ENCODE peak calls at places on chromosomes 6 and 20, in ten cellular contexts. P is transverse colon, Z is stomach, D is IMR-90, H is adrenal gland, J is heart left ventricle, O is uterus, G is gastrocnemius medialis, R is body of pancreas, C is HCT116. B is an unnamed sample. For H3K4me1, the result is how much of the 10 kb centered on the place peaks cover.

GRCh38 chr6:156832166-156832743 is 55.1 kb downstream of the ARID1B start:
- DNase-seq in P (no peak), Z (no peak), D (peak), H (no peak), J (peak), O (no peak), G (peak), R (peak), C (peak), B (no peak)

GRCh38 chr6:3456794-3457709 is at the start of gene SLC22A23:
- DNase-seq in P (peak), Z (peak), D (no peak), H (peak), J (peak), O (peak), G (peak), R (peak), C (peak), B (no peak)

GRCh38 chr6:15461127-15461944 is 201.5 kb downstream of the DTNBP1 start:
- DNase-seq in P (no peak), Z (no peak), D (no peak), H (no peak), J (no peak), O (no peak), G (no peak), R (no peak), C (no peak), B (no peak)

GRCh38 chr6:165308926-165309731 is at the start of gene C6orf118:
- DNase-seq in P (no peak), Z (no peak), D (peak), H (peak), J (peak), O (peak), G (no peak), R (no peak), C (no peak), B (no peak)

GRCh38 chr20:13831476-13831875 is 46.6 kb downstream of the NDUFAF5 start:
- DNase-seq in P (no peak), Z (no peak), D (no peak), H (no peak), J (no peak), O (no peak), G (no peak), R (no peak), C (no peak), B (no peak)

GRCh38 chr6:150279533-150279932 is 89.3 kb upstream of the IYD start:
- DNase-seq in P (no peak), Z (no peak), D (no peak), H (no peak), J (no peak), O (no peak), G (no peak), R (no peak), C (no peak), B (no peak)

GRCh38 chr20:62696431-62696957 is 12.1 kb upstream of the NTSR1 start:
- DNase-seq in P (no peak), Z (no peak), D (no peak), H (no peak), J (no peak), O (no peak), G (no peak), R (no peak), C (no peak), B (no peak)

GRCh38 chr6:36605560-36606391 is 11.6 kb downstream of the SRSF3 start:
- DNase-seq in P (no peak), Z (no peak), D (no peak), H (peak), J (no peak), O (no peak), G (no peak), R (no peak), C (no peak), B (no peak)

GRCh38 chr6:137913434-137913833 is 46.4 kb downstream of the TNFAIP3 start:
- DNase-seq in P (no peak), Z (no peak), D (no peak), H (no peak), J (no peak), O (no peak), G (no peak), R (no peak), C (no peak), B (no peak)

GRCh38 chr20:41030536-41031242 is 2.1 kb downstream of the TOP1 start:
- DNase-seq in P (no peak), Z (no peak), D (peak), H (no peak), J (no peak), O (no peak), G (no peak), R (no peak), C (no peak), B (no peak)

GRCh38 chr6:39026175-39026574 is 22.4 kb upstream of the GLP1R start:
- DNase-seq in P (no peak), Z (no peak), D (no peak), H (no peak), J (no peak), O (no peak), G (no peak), R (no peak), C (no peak), B (no peak)

GRCh38 chr6:6661684-6662083 is 73.2 kb downstream of the LY86 start:
- DNase-seq in P (peak), Z (peak), D (peak), H (peak), J (peak), O (no peak), G (peak), R (peak), C (no peak), B (no peak)

GRCh38 chr6:57173886-57174510 is 1.9 kb downstream of the BAG2 start:
- DNase-seq in P (no peak), Z (no peak), D (peak), H (no peak), J (no peak), O (no peak), G (no peak), R (no peak), C (peak), B (no peak)

DNA sequence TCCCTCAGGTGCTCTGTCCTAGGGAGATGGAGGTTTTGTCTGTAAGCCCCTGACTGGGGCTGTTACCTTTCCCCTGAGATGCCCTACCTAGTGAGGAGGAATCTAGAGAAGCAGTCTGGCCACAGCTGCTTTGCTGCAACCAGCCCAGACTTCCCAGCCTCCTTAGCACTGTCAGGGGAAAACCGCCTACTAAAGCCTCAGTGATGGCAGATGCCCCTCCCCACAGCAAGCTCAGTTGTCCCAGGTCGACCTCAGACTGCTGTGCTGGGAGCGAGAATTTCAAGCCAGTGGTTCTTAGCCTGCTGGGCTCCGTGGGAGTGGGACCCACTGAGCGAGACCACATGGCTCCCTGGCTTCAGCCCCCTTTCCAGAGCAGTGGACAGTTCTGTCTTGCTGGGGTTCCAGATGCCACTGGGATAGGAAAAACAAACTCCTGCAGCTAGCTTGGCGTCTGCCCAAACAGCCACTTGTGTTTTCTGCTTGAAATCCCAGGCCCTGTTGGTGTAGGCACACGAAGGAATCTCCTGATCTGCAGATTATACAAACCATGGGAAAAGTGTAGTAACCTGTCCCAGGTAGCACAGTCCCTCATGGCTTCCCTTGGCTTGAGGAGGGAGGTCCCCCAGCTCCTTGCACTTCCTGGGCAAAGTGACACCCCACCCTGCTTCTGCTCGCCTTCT is 146.4 kb upstream of the PROKR2 start:
- DNase-seq in P (no peak), Z (no peak), D (no peak), H (no peak), J (no peak), O (no peak), G (no peak), R (peak), C (no peak), B (no peak)
- H3K4me1 ChIP-seq in P (under half), Z (under half), D (under half), H (under half), J (under half), O (under half), G (under half), R (under half), C (under half), B (under half)

GRCh38 chr6:43457643-43458042 is 2.3 kb upstream of the DLK2 start:
- DNase-seq in P (no peak), Z (no peak), D (no peak), H (no peak), J (no peak), O (no peak), G (no peak), R (no peak), C (no peak), B (no peak)
- TF ChIP-seq CTCF in P (no peak), Z (no peak), D (no peak), H (no peak), J (no peak), O (no peak), G (no peak), R (no peak), C (peak), B (no peak)

DNA sequence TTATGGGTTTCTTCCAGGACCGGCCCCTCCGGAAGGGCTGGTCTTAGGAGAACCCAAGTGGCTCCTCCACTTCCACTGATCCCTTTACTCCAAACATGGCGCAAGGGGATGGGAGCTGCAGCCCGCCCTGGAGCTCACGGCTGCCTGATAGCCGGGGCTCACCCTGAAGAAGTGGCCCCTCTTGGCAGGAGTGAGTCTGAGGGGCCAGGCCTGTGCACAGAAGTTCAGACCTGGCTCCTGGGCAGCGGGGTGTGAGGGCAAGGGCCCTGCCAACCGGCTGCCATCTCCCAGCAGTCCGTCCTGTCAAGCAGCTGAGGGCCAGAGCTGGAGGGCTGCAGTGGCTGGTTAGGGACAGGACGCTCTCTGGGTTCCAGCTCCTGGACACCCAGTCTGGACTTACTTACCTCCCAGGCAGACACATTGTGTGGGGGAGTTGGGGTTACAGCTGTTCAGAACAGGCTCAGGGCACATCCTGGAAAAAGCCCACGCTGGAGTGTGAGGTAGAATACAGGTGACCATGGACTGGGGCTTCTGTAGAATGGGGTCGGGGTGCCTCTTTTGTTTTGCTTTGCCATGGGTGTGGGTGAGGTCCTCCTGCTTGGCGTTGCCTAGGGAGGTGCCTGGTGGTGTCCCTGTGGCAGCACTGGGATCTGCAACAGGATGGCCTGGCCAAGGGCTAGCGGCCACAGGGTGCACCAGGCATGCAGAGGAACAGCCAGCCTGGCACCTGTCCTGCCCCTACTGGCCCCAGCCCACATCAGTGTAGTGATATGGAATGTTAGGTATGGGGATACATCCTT is 88.4 kb downstream of the ASXL1 start:
- DNase-seq in P (peak), Z (no peak), D (no peak), H (no peak), J (no peak), O (no peak), G (no peak), R (no peak), C (no peak), B (no peak)
- TF ChIP-seq POLR2A in P (no peak), Z (no peak), D (no peak), H (no peak), J (no peak), O (no peak), G (no peak), R (no peak), C (no peak), B (no peak)

GRCh38 chr20:4161447-4162251 is 146.3 kb upstream of the RNF24 start:
- DNase-seq in P (peak), Z (peak), D (no peak), H (no peak), J (no peak), O (no peak), G (no peak), R (peak), C (no peak), B (no peak)

GRCh38 chr20:4159765-4160490 is 144.6 kb upstream of the RNF24 start:
- DNase-seq in P (no peak), Z (no peak), D (no peak), H (no peak), J (no peak), O (no peak), G (no peak), R (no peak), C (no peak), B (no peak)

GRCh38 chr20:4164246-4164645 is 148.9 kb upstream of the RNF24 start:
- DNase-seq in P (no peak), Z (no peak), D (no peak), H (no peak), J (no peak), O (no peak), G (no peak), R (no peak), C (no peak), B (no peak)

GRCh38 chr20:4160761-4161305 is 145.5 kb upstream of the RNF24 start:
- DNase-seq in P (peak), Z (no peak), D (peak), H (peak), J (peak), O (no peak), G (peak), R (no peak), C (no peak), B (no peak)

GRCh38 chr20:4162766-4163165 is 147.4 kb upstream of the RNF24 start:
- DNase-seq in P (no peak), Z (no peak), D (no peak), H (no peak), J (no peak), O (no peak), G (no peak), R (no peak), C (no peak), B (no peak)
- H3K4me1 ChIP-seq in P (under half), Z (under half), D (under half), H (under half), J (under half), O (under half), G (under half), R (under half), C (half or more), B (under half)

GRCh38 chr6:75436869-75437268 is 56.7 kb downstream of the FILIP1 start:
- DNase-seq in P (peak), Z (no peak), D (no peak), H (peak), J (peak), O (peak), G (peak), R (no peak), C (no peak), B (no peak)

GRCh38 chr6:75438186-75438880 is 55.3 kb downstream of the FILIP1 start:
- DNase-seq in P (no peak), Z (no peak), D (peak), H (no peak), J (no peak), O (no peak), G (no peak), R (no peak), C (no peak), B (no peak)

DNA sequence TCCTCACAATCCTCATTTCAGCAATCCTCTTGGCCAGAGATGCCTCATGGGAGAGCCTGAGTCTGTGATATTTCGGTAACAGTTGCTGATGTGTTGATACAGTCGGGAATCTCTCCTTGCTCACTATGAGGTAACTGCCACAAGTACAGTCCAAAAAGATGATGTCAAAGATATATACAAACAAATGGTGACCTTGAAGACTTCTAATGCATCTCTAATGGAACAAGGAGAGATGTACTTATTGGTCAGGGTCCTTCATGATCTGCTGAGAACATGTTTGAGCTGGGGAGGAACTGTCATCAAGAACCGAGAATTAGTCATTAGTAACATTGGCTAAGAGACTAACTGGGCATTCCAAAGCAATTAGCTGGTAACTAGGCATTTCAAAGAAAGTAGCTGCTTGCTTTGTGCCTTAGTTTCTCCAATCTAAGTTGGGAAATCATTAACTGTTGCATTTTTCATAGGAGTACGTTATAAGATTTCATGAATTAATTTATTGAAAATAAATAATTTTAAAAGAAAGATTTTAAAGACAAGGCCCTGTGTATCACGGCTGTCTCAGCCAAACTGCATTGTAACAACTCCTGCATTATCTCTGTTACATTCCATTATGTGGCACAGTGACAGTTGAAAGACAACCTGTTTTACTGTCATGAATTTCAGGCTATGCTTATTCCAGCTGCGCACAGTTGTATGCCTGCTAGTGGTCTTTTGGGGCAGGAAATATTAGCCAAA is 56.0 kb downstream of the FILIP1 start:
- DNase-seq in P (no peak), Z (no peak), D (peak), H (no peak), J (peak), O (no peak), G (peak), R (no peak), C (no peak), B (no peak)
- TF ChIP-seq CTCF in P (no peak), Z (no peak), D (no peak), H (no peak), J (no peak), O (no peak), G (no peak), R (no peak), C (no peak), B (no peak)

GRCh38 chr6:158765509-158766068 is 53.6 kb downstream of the EZR start:
- DNase-seq in P (no peak), Z (no peak), D (no peak), H (no peak), J (no peak), O (no peak), G (no peak), R (no peak), C (no peak), B (no peak)
- TF ChIP-seq POLR2A in P (no peak), Z (no peak), D (no peak), H (no peak), J (no peak), O (no peak), G (no peak), R (no peak), C (no peak), B (no peak)

GRCh38 chr6:94623586-94623985 is 953.7 kb upstream of the MANEA start:
- DNase-seq in P (no peak), Z (no peak), D (no peak), H (no peak), J (no peak), O (no peak), G (no peak), R (no peak), C (no peak), B (no peak)
- H3K4me1 ChIP-seq in P (under half), Z (under half), D (under half), H (under half), J (under half), O (under half), G (under half), R (under half), C (under half), B (under half)